ENCODE peak calls at places on chromosomes 1 and 21, in seven cellular contexts. H is fibroblast of lung, O is Karpas-422, B is neural progenitor cell, F is colonic mucosa, J is DND-41, Z is GM23248. R is an unnamed sample.

GRCh38 chr21:44349847-44350772 is 3.3 kb upstream of the TRPM2 start:
- DNase-seq in B (no peak), H (no peak), Z (no peak), F (no peak), O (no peak), J (no peak), R (no peak)

GRCh38 chr21:14589855-14590563 is 43.9 kb upstream of the SAMSN1 start:
- DNase-seq in Z (no peak), H (no peak), B (no peak), F (no peak), J (no peak), O (no peak), R (no peak)

GRCh38 chr1:1364266-1364665 is 5.9 kb upstream of the MXRA8 start:
- DNase-seq in Z (no peak), O (no peak), J (no peak), F (peak), B (no peak), H (no peak), R (peak)

GRCh38 chr1:17582124-17582768 is 42.7 kb downstream of the ARHGEF10L start:
- DNase-seq in F (no peak), H (no peak), Z (no peak), B (no peak), O (no peak), J (no peak), R (no peak)

GRCh38 chr1:17826165-17826488 is 71.0 kb downstream of the ACTL8 start:
- DNase-seq in H (peak), F (peak), Z (peak), B (peak), J (peak), O (peak), R (peak)

GRCh38 chr21:26106562-26106961 is 64.0 kb downstream of the APP start:
- DNase-seq in Z (no peak), F (no peak), O (no peak), B (no peak), J (no peak), H (no peak), R (no peak)

GRCh38 chr21:28261291-28261690 is 731.4 kb downstream of the LTN1 start:
- DNase-seq in O (no peak), J (no peak), B (no peak), Z (peak), F (no peak), H (peak), R (peak)

GRCh38 chr1:41516168-41516961 is 31.9 kb upstream of the EDN2 start:
- DNase-seq in H (peak), O (peak), J (no peak), Z (peak), B (peak), F (peak), R (peak)

GRCh38 chr1:44681905-44682900 is 7.7 kb downstream of the ARMH1 start:
- DNase-seq in Z (no peak), J (no peak), H (no peak), O (no peak), F (no peak), B (no peak), R (no peak)

GRCh38 chr1:19651141-19651737 is 7.1 kb downstream of the NBL1 start:
- DNase-seq in O (peak), J (peak), Z (peak), B (peak), F (no peak), H (peak), R (peak)

GRCh38 chr1:196723325-196724185 is 51.1 kb upstream of the CFHR3 start:
- DNase-seq in Z (peak), B (peak), F (no peak), J (peak), H (no peak), O (peak), R (peak)

GRCh38 chr1:46556822-46557221 is 5.4 kb upstream of the KNCN start:
- DNase-seq in H (peak), O (no peak), B (no peak), Z (peak), F (no peak), J (no peak), R (peak)

GRCh38 chr1:197595244-197595904 is 179.9 kb downstream of the DENND1B start:
- DNase-seq in B (peak), F (no peak), J (no peak), Z (no peak), O (no peak), H (no peak), R (no peak)

GRCh38 chr1:161792740-161793139 is 26.6 kb downstream of the ATF6 start:
- DNase-seq in H (peak), F (no peak), O (peak), Z (peak), J (no peak), B (peak), R (peak)

GRCh38 chr1:166032163-166032562 is 134.6 kb downstream of the FAM78B start:
- DNase-seq in Z (no peak), O (no peak), B (no peak), J (no peak), H (no peak), F (no peak), R (no peak)

GRCh38 chr1:117067528-117068370 is 7.6 kb downstream of the TTF2 start:
- DNase-seq in J (peak), Z (peak), O (peak), B (peak), F (peak), H (peak), R (peak)

GRCh38 chr1:97680894-97681293 is 239.9 kb downstream of the DPYD start:
- DNase-seq in B (no peak), F (no peak), H (peak), Z (no peak), J (no peak), O (no peak), R (no peak)

GRCh38 chr1:15090373-15090772 is 63.2 kb upstream of the TMEM51 start:
- DNase-seq in O (peak), B (peak), F (peak), H (no peak), Z (no peak), J (no peak), R (peak)

GRCh38 chr1:209617755-209618154 is 34.2 kb downstream of the CAMK1G start:
- DNase-seq in Z (no peak), H (no peak), B (no peak), J (no peak), O (no peak), F (no peak), R (no peak)

GRCh38 chr1:226563666-226564065 is 15.1 kb downstream of the STUM start:
- DNase-seq in O (no peak), F (no peak), B (no peak), H (no peak), J (no peak), Z (no peak), R (no peak)

GRCh38 chr1:181324797-181325616 is 158.3 kb upstream of the CACNA1E start:
- DNase-seq in O (no peak), B (no peak), H (no peak), Z (no peak), J (no peak), F (no peak), R (peak)

GRCh38 chr1:232553809-232554208 is 76.1 kb downstream of the SIPA1L2 start:
- DNase-seq in F (no peak), H (peak), Z (peak), O (no peak), B (no peak), J (no peak), R (no peak)

GRCh38 chr1:235129774-235130570 is 1.3 kb upstream of the TOMM20 start:
- DNase-seq in B (no peak), F (no peak), J (no peak), Z (no peak), O (no peak), H (no peak), R (no peak)

GRCh38 chr1:243391355-243391754 is 135.5 kb downstream of the SDCCAG8 start:
- DNase-seq in H (no peak), O (no peak), Z (no peak), F (no peak), B (no peak), J (no peak), R (no peak)

GRCh38 chr1:21816602-21817302 is 4.7 kb downstream of the LDLRAD2 start:
- DNase-seq in O (peak), H (peak), J (no peak), F (no peak), B (no peak), Z (peak), R (peak)

GRCh38 chr1:241612533-241613505 is 27.4 kb downstream of the CHML start:
- DNase-seq in Z (peak), F (no peak), O (no peak), B (no peak), J (no peak), H (peak), R (peak)

GRCh38 chr1:164735315-164736052 is 176.5 kb downstream of the PBX1 start:
- DNase-seq in Z (peak), F (no peak), H (peak), J (no peak), B (peak), O (no peak), R (peak)

GRCh38 chr1:210233495-210234253 is 1.1 kb downstream of the SERTAD4 start:
- DNase-seq in H (peak), J (no peak), F (peak), Z (peak), B (peak), O (no peak), R (peak)

GRCh38 chr1:66733348-66734017 is 18.8 kb upstream of the DYNLT5 start:
- DNase-seq in Z (peak), J (no peak), B (no peak), O (peak), H (peak), F (no peak), R (peak)

GRCh38 chr1:81998165-81998564 is 197.4 kb downstream of the ADGRL2 start:
- DNase-seq in B (no peak), O (no peak), Z (peak), J (no peak), F (no peak), H (peak), R (no peak)

GRCh38 chr1:24871306-24871901 is 58.7 kb downstream of the RUNX3 start:
- DNase-seq in O (no peak), H (no peak), Z (no peak), F (peak), B (no peak), J (no peak), R (no peak)

GRCh38 chr1:187481581-187482148 is 652.9 kb downstream of the PLA2G4A start:
- DNase-seq in B (no peak), O (no peak), F (no peak), Z (no peak), H (no peak), J (no peak), R (no peak)

GRCh38 chr1:10765734-10766478 is 30.5 kb downstream of the CASZ1 start:
- DNase-seq in J (no peak), F (peak), B (no peak), H (no peak), O (no peak), Z (peak), R (peak)

GRCh38 chr1:235657747-235658526 is 8.4 kb upstream of the GNG4 start:
- DNase-seq in H (no peak), J (no peak), O (no peak), Z (no peak), F (no peak), B (no peak), R (no peak)

GRCh38 chr1:86714561-86715244 is 10.3 kb downstream of the SH3GLB1 start:
- DNase-seq in Z (no peak), J (no peak), F (no peak), O (no peak), H (peak), B (no peak), R (peak)

GRCh38 chr1:86713477-86713876 is 9.1 kb downstream of the SH3GLB1 start:
- DNase-seq in J (no peak), Z (no peak), H (no peak), O (no peak), B (no peak), F (no peak), R (no peak)

GRCh38 chr1:86714159-86714558 is 9.8 kb downstream of the SH3GLB1 start:
- DNase-seq in J (no peak), Z (peak), B (no peak), H (peak), F (no peak), O (no peak), R (no peak)

DNA sequence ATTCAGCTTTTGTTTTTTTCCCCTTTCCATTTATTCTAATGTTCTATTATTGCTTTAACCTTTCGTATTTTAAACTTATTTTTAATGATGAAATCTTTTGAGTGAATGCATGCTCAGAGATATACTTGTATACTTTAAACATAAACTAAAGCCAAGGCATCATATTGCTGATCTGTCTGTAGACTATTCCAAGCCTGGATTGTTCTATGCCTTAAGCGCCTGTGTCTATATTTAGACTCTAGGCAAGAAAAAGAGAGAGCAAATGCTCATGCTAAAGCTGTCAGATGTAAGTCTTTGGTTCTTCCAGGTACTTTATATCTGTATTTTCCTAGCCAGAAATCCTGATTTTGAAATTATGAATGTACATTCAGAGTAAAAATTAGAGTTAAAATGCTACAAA is 14.4 kb downstream of the SH3GLB1 start:
- DNase-seq in O (no peak), J (no peak), B (no peak), Z (no peak), H (no peak), F (no peak), R (no peak)
- H3K9ac ChIP-seq in O (no peak), J (no peak), B (no peak), Z (no peak), H (no peak), F (no peak), R (no peak)

GRCh38 chr1:26224606-26225005 is 9.4 kb upstream of the CEP85 start:
- DNase-seq in B (no peak), H (no peak), O (no peak), J (no peak), Z (no peak), F (no peak), R (no peak)
- H3K9ac ChIP-seq in B (no peak), H (no peak), O (no peak), J (no peak), Z (no peak), F (no peak), R (no peak)

DNA sequence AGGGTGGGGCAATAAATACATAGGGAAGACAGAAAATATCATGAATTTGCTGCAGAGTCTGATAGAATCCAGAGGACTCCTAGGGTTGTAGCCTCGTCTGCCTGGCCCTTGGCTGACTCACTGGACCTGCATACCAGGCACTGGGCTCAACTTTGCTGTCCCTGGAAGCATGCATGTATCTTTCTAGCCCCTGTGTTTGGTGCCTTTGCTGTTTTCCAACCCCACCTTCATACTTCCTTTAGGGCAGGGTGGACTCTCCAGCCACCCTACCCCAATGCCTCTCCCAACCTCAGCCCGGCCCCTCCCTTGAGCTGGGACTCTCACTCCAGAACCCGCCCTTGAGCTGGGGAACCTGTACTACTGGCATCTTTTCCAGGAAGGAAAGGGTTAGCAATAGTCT is 1.2 kb downstream of the RAB25 start:
- DNase-seq in B (no peak), H (no peak), Z (peak), J (no peak), O (no peak), F (peak), R (peak)
- H3K9ac ChIP-seq in B (no peak), H (no peak), Z (no peak), J (no peak), O (no peak), F (peak), R (no peak)

GRCh38 chr1:87869563-87869962 is 540.9 kb downstream of the LMO4 start:
- DNase-seq in J (no peak), O (no peak), H (peak), F (no peak), Z (peak), B (no peak), R (peak)

GRCh38 chr1:87866416-87866815 is 537.7 kb downstream of the LMO4 start:
- DNase-seq in J (no peak), O (no peak), Z (no peak), H (no peak), B (no peak), F (no peak), R (no peak)

GRCh38 chr1:87872692-87873091 is 544.0 kb downstream of the LMO4 start:
- DNase-seq in H (no peak), J (no peak), B (no peak), F (no peak), O (peak), Z (no peak), R (no peak)

GRCh38 chr1:87867631-87868030 is 539.0 kb downstream of the LMO4 start:
- DNase-seq in Z (peak), H (peak), J (no peak), F (no peak), B (no peak), O (no peak), R (peak)

GRCh38 chr1:87872189-87872588 is 543.5 kb downstream of the LMO4 start:
- DNase-seq in O (no peak), Z (no peak), F (no peak), B (no peak), J (no peak), H (no peak), R (no peak)
- H3K9ac ChIP-seq in O (no peak), Z (no peak), F (no peak), B (no peak), J (no peak), H (no peak), R (no peak)